ENCODE peak calls at places on chromosomes 12 and 14, in six cellular contexts. M is HCT116, I is body of pancreas, N is IMR-90, Q is A549, H is prostate gland. Y is an unnamed sample.

GRCh38 chr14:91509083-91509877 is 830 bp downstream of the PPP4R3A start:
- DNase-seq in M (no peak), I (peak), N (no peak), Q (peak), H (peak), Y (no peak)

GRCh38 chr12:132277374-132277801 is 52.0 kb downstream of the GALNT9 start:
- DNase-seq in M (no peak), I (no peak), N (no peak), Q (no peak), H (peak), Y (no peak)

GRCh38 chr12:106044773-106045172 is 94.0 kb downstream of the NUAK1 start:
- DNase-seq in M (no peak), I (no peak), N (peak), Q (peak), H (no peak), Y (peak)

GRCh38 chr12:131920157-131920508 is 8.9 kb upstream of the PUS1 start:
- DNase-seq in M (no peak), I (no peak), N (no peak), Q (no peak), H (no peak), Y (no peak)

GRCh38 chr12:26741828-26742227 is 91.2 kb downstream of the ITPR2 start:
- DNase-seq in M (no peak), I (no peak), N (no peak), Q (no peak), H (no peak), Y (no peak)

GRCh38 chr14:66038214-66038977 is 447.8 kb upstream of the CCDC196 start:
- DNase-seq in M (no peak), I (no peak), N (peak), Q (peak), H (no peak), Y (no peak)

GRCh38 chr12:53320352-53321195 is 836 bp downstream of the AAAS start:
- DNase-seq in M (no peak), I (no peak), N (no peak), Q (no peak), H (no peak), Y (no peak)

GRCh38 chr12:107369006-107369405 is 275.7 kb upstream of the CRY1 start:
- DNase-seq in M (no peak), I (no peak), N (no peak), Q (no peak), H (no peak), Y (no peak)

GRCh38 chr12:57280234-57281062 is 29.5 kb upstream of the STAC3 start:
- DNase-seq in M (peak), I (peak), N (peak), Q (peak), H (peak), Y (no peak)

GRCh38 chr12:103456006-103456405 is 39.8 kb downstream of the C12orf42 start:
- DNase-seq in M (no peak), I (no peak), N (no peak), Q (no peak), H (no peak), Y (no peak)

GRCh38 chr12:98724384-98725155 is 79.5 kb downstream of the APAF1 start:
- DNase-seq in M (no peak), I (no peak), N (peak), Q (no peak), H (no peak), Y (no peak)

GRCh38 chr12:77324416-77324762 is 259.0 kb upstream of the E2F7 start:
- DNase-seq in M (no peak), I (no peak), N (no peak), Q (no peak), H (no peak), Y (no peak)
- H3K27ac ChIP-seq in M (no peak), I (no peak), N (no peak), Q (peak), H (no peak), Y (no peak)

GRCh38 chr12:49619286-49619685 is 4.1 kb upstream of the PRPF40B start:
- DNase-seq in M (no peak), I (no peak), N (peak), Q (no peak), H (no peak), Y (no peak)

GRCh38 chr12:49623142-49623899 is at the start of gene PRPF40B:
- DNase-seq in M (peak), I (peak), N (peak), Q (peak), H (peak), Y (no peak)

GRCh38 chr12:49621651-49622500 is 1.5 kb upstream of the PRPF40B start:
- DNase-seq in M (no peak), I (no peak), N (no peak), Q (no peak), H (no peak), Y (no peak)

GRCh38 chr12:49624919-49625577 is 1.7 kb downstream of the PRPF40B start:
- DNase-seq in M (peak), I (no peak), N (peak), Q (peak), H (no peak), Y (no peak)

DNA sequence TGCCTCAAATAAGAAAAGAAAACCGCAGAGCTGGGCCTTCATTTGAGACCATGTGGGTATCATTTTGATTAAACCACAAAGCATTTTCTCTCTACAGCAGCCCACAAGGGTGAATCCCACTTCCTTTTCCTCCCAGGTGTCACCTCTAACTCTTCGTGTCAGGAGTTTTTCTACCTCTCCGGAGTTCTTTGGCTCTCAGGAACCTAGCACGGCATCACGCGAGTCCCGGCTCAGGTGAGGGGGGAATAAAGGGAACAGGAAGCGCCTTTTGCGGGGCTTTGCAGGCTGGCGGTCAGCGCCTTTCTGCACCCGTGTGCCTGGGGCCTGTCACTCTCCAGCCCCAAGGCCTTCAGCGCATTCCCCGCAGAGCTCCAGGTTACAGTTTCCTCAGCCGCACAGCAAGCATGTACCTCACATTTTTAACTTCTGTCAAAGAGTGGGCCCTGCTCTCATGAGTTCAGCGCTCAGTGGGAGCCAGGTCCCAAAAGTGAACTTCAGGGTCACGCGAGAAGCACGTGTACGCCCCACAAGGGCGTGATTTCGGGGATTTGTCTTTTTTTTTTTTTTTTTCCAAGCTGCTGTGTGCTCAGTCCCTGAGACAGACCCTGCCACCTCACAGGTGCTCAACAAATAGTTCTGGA is 740 bp upstream of the PRPF40B start:
- DNase-seq in M (no peak), I (peak), N (peak), Q (no peak), H (no peak), Y (no peak)
- TF ChIP-seq POLR2A in M (no peak), I (no peak), N (no peak), Q (no peak), H (no peak), Y (no peak)

GRCh38 chr14:29913550-29913949 is 14.1 kb downstream of the PRKD1 start:
- DNase-seq in M (no peak), I (no peak), N (peak), Q (no peak), H (no peak), Y (no peak)
- TF ChIP-seq CTCF in M (no peak), I (no peak), N (no peak), Q (no peak), H (no peak), Y (no peak)

DNA sequence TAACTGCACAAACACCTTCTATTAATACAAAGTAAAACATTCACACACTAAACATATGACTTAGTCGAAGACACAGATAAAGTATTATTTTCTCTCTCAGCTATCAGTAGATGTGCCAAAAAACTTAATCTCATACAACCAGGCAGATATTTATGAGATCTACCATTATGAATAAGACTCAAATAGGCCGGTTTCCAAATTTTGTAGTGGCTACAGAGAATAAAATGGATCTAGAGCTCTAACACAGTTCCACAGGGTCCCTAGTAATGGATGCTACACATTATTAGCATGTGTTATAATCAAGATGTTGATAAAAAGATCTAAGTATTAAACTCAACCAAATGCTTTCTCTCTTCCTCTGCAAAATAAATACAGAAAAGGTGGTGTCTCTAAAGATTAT is 10.4 kb downstream of the SAV1 start:
- DNase-seq in M (no peak), I (no peak), N (no peak), Q (no peak), H (no peak), Y (no peak)
- H3K27ac ChIP-seq in M (no peak), I (no peak), N (peak), Q (peak), H (peak), Y (peak)

GRCh38 chr14:54702492-54702891 is 135.6 kb downstream of the SAMD4A start:
- DNase-seq in M (no peak), I (no peak), N (no peak), Q (no peak), H (no peak), Y (no peak)

GRCh38 chr14:54703082-54703481 is 136.2 kb downstream of the SAMD4A start:
- DNase-seq in M (no peak), I (no peak), N (no peak), Q (no peak), H (no peak), Y (no peak)

GRCh38 chr14:54700717-54701116 is 133.8 kb downstream of the SAMD4A start:
- DNase-seq in M (no peak), I (no peak), N (no peak), Q (no peak), H (no peak), Y (no peak)

GRCh38 chr14:54703724-54704123 is 136.8 kb downstream of the SAMD4A start:
- DNase-seq in M (no peak), I (no peak), N (no peak), Q (no peak), H (no peak), Y (no peak)

GRCh38 chr14:54702014-54702491 is 135.1 kb downstream of the SAMD4A start:
- DNase-seq in M (no peak), I (no peak), N (no peak), Q (no peak), H (no peak), Y (no peak)
- TF ChIP-seq POLR2A in M (no peak), I (no peak), N (no peak), Q (no peak), H (no peak), Y (no peak)

DNA sequence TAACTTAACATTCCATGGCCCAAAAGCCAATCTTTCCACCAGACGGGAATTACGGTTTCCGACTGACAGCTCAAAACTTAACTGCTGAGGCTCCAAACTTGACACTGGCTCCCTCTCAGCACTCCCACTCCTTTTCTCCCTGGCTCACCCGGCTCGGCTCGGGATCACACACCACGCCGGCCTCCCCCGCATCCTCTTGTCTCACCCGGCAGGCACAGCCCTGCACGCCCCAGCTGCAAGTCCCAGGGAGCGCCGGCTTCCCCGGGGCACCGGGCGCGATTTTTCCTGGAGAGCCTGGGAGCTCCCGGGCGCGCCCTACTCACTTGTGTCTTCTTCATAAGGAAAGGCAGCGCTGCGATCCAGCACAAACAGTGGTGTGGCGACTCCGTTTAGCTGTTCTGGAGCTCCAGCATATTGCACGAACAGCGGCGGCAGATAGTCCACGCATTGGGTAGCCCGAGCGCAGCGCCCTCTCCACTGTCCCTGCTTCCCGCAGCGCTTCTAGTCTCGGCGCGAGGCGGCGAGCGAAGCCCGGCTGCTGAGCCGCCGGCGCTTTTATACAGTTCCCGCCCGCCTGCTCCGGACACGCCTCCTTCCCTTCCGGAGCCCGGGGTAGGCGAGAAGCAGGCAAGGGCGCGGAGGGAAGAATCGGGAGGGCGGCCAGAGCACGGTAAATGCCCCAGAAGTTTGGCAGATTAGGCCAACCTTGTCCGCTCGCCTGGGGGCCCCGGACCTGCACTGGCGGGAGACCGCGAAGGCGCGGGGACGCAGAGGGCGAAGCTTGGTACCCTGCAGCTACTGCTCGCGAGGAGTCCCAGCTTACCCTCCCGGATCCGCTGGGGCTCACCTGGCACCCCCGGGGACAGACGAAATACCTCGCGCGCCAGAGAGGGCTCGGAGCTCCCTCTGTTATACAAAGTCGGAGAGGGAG is at the start of gene KITLG:
- DNase-seq in M (peak), I (peak), N (peak), Q (peak), H (peak), Y (peak)
- TF ChIP-seq CTCF in M (peak), I (peak), N (peak), Q (peak), H (peak), Y (peak)

GRCh38 chr12:11433664-11434063 is 38.3 kb upstream of the PRB2 start:
- DNase-seq in M (no peak), I (no peak), N (no peak), Q (no peak), H (no peak), Y (no peak)
- H3K27ac ChIP-seq in M (no peak), I (no peak), N (no peak), Q (no peak), H (no peak), Y (no peak)

GRCh38 chr12:122963928-122964240 is 2.4 kb downstream of the ABCB9 start:
- DNase-seq in M (no peak), I (peak), N (peak), Q (no peak), H (no peak), Y (no peak)

GRCh38 chr12:122961551-122962329 is 4.5 kb downstream of the ABCB9 start:
- DNase-seq in M (no peak), I (peak), N (no peak), Q (no peak), H (no peak), Y (no peak)

GRCh38 chr12:122959566-122960192 is 6.6 kb downstream of the ABCB9 start:
- DNase-seq in M (no peak), I (no peak), N (no peak), Q (no peak), H (no peak), Y (no peak)

GRCh38 chr12:122958198-122958888 is 7.9 kb downstream of the ABCB9 start:
- DNase-seq in M (no peak), I (no peak), N (no peak), Q (no peak), H (no peak), Y (no peak)

DNA sequence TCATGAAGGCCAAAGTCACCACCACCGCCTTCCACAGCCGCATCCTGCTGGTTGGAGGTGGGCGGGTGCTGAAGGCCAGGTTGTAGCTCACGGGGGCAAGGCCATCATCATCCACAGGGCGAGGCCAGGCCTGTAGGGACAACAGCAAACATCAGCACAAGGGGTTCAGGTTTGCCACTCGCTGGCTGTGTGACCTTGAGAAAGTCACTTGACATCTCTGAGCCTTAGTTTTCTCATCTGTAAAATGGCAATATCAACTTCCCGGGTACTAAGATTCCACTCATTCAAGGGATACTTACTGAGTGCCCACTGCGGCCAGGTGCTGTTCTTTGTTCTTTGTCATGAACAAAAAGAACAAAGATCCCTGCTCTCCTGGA is 6.1 kb downstream of the ABCB9 start:
- DNase-seq in M (no peak), I (no peak), N (no peak), Q (no peak), H (no peak), Y (no peak)
- TF ChIP-seq POLR2A in M (no peak), I (no peak), N (no peak), Q (no peak), H (no peak), Y (no peak)

Y was measured in esophagus muscularis mucosa.